ENCODE peak calls at places on chromosomes 13 and 19, in seven cellular contexts. One of them, this sample, is unnamed.

GRCh38 chr13:32079586-32079985 is 48.0 kb downstream of the FRY start:
- DNase-seq in iPS DF 19.7: no peak
- DNase-seq in AG08395: no peak
- DNase-seq in CD8-positive, alpha-beta T cell: no peak
- DNase-seq in T-helper 17 cell: no peak
- DNase-seq in NCI-H1930: no peak
- DNase-seq in fibroblast of gingiva: no peak
- DNase-seq in this sample: no peak

GRCh38 chr13:67568205-67568604 is 338.1 kb upstream of the PCDH9 start:
- DNase-seq in fibroblast of gingiva: no peak
- DNase-seq in T-helper 17 cell: no peak
- DNase-seq in AG08395: no peak
- DNase-seq in iPS DF 19.7: no peak
- DNase-seq in CD8-positive, alpha-beta T cell: no peak
- DNase-seq in NCI-H1930: no peak
- DNase-seq in this sample: no peak

GRCh38 chr19:58038688-58039204 is 4.9 kb downstream of the ZSCAN1 start:
- DNase-seq in T-helper 17 cell: no peak
- DNase-seq in CD8-positive, alpha-beta T cell: no peak
- DNase-seq in NCI-H1930: no peak
- DNase-seq in iPS DF 19.7: no peak
- DNase-seq in AG08395: no peak
- DNase-seq in fibroblast of gingiva: no peak
- DNase-seq in this sample: no peak

GRCh38 chr19:42335374-42335936 is 10.0 kb downstream of the MEGF8 start:
- DNase-seq in AG08395: no peak
- DNase-seq in iPS DF 19.7: no peak
- DNase-seq in T-helper 17 cell: no peak
- DNase-seq in fibroblast of gingiva: no peak
- DNase-seq in NCI-H1930: no peak
- DNase-seq in CD8-positive, alpha-beta T cell: no peak
- DNase-seq in this sample: no peak

GRCh38 chr13:109243311-109243951 is 543.0 kb downstream of the IRS2 start:
- DNase-seq in iPS DF 19.7: no peak
- DNase-seq in AG08395: peak; percentile 89
- DNase-seq in CD8-positive, alpha-beta T cell: no peak
- DNase-seq in NCI-H1930: no peak
- DNase-seq in T-helper 17 cell: no peak
- DNase-seq in fibroblast of gingiva: peak; percentile 96
- DNase-seq in this sample: no peak

GRCh38 chr13:99380921-99381645 is 73.9 kb upstream of the GPR183 start:
- DNase-seq in AG08395: no peak
- DNase-seq in CD8-positive, alpha-beta T cell: no peak
- DNase-seq in T-helper 17 cell: no peak
- DNase-seq in fibroblast of gingiva: no peak
- DNase-seq in NCI-H1930: no peak
- DNase-seq in iPS DF 19.7: no peak
- DNase-seq in this sample: peak; percentile 25

GRCh38 chr19:4297901-4298771 is 4.1 kb downstream of the TMIGD2 start:
- DNase-seq in fibroblast of gingiva: no peak
- DNase-seq in AG08395: no peak
- DNase-seq in iPS DF 19.7: no peak
- DNase-seq in CD8-positive, alpha-beta T cell: no peak
- DNase-seq in T-helper 17 cell: no peak
- DNase-seq in NCI-H1930: no peak
- DNase-seq in this sample: no peak

GRCh38 chr19:6068711-6069110 is 41.6 kb downstream of the RFX2 start:
- DNase-seq in NCI-H1930: no peak
- DNase-seq in AG08395: no peak
- DNase-seq in fibroblast of gingiva: no peak
- DNase-seq in T-helper 17 cell: no peak
- DNase-seq in CD8-positive, alpha-beta T cell: no peak
- DNase-seq in iPS DF 19.7: no peak
- DNase-seq in this sample: no peak

GRCh38 chr13:46595136-46595917 is 42.4 kb downstream of the LRCH1 start:
- DNase-seq in fibroblast of gingiva: peak; percentile 46
- DNase-seq in AG08395: no peak
- DNase-seq in NCI-H1930: no peak
- DNase-seq in iPS DF 19.7: no peak
- DNase-seq in CD8-positive, alpha-beta T cell: no peak
- DNase-seq in T-helper 17 cell: no peak
- DNase-seq in this sample: no peak

GRCh38 chr19:46972301-46972700 is 47.3 kb upstream of the NPAS1 start:
- DNase-seq in fibroblast of gingiva: peak; percentile 78
- DNase-seq in iPS DF 19.7: no peak
- DNase-seq in CD8-positive, alpha-beta T cell: no peak
- DNase-seq in AG08395: peak; percentile 61
- DNase-seq in NCI-H1930: no peak
- DNase-seq in T-helper 17 cell: no peak
- DNase-seq in this sample: no peak

This sample was measured in head of caudate nucleus.